ENCODE peak calls at places on chromosome 20, in six cellular contexts. One of them, this sample, is unnamed.

GRCh38 chr20:5474646-5475550 is 158.1 kb upstream of the PROKR2 start:
- DNase-seq in IMR-90: no peak
- DNase-seq in HepG2: no peak
- DNase-seq in K562: no peak
- DNase-seq in GM12878: no peak
- DNase-seq in H1: no peak
- DNase-seq in this sample: no peak

GRCh38 chr20:56382696-56383095 is 9.3 kb downstream of the AURKA start:
- DNase-seq in HepG2: no peak
- DNase-seq in H1: no peak
- DNase-seq in IMR-90: no peak
- DNase-seq in GM12878: no peak
- DNase-seq in K562: peak
- DNase-seq in this sample: no peak

GRCh38 chr20:24783631-24784492 is 165.2 kb upstream of the CST7 start:
- DNase-seq in IMR-90: no peak
- DNase-seq in H1: peak
- DNase-seq in K562: no peak
- DNase-seq in HepG2: peak
- DNase-seq in GM12878: peak
- DNase-seq in this sample: peak

GRCh38 chr20:39268566-39268965 is 306.4 kb downstream of the DHX35 start:
- DNase-seq in IMR-90: no peak
- DNase-seq in HepG2: no peak
- DNase-seq in K562: no peak
- DNase-seq in H1: no peak
- DNase-seq in GM12878: no peak
- DNase-seq in this sample: no peak

GRCh38 chr20:4283011-4283410 is 267.7 kb upstream of the RNF24 start:
- DNase-seq in HepG2: no peak
- DNase-seq in K562: no peak
- DNase-seq in H1: no peak
- DNase-seq in IMR-90: no peak
- DNase-seq in GM12878: no peak
- DNase-seq in this sample: no peak

GRCh38 chr20:41177636-41178035 is 40.3 kb downstream of the PLCG1 start:
- DNase-seq in HepG2: no peak
- DNase-seq in GM12878: no peak
- DNase-seq in K562: no peak
- DNase-seq in H1: peak
- DNase-seq in IMR-90: peak
- DNase-seq in this sample: peak

GRCh38 chr20:49381558-49382493 is 100.6 kb downstream of the KCNB1 start:
- DNase-seq in H1: no peak
- DNase-seq in GM12878: no peak
- DNase-seq in IMR-90: peak
- DNase-seq in K562: no peak
- DNase-seq in HepG2: no peak
- DNase-seq in this sample: peak

GRCh38 chr20:24470782-24471582 is 1.6 kb downstream of the SYNDIG1 start:
- DNase-seq in IMR-90: no peak
- DNase-seq in H1: peak
- DNase-seq in K562: no peak
- DNase-seq in GM12878: no peak
- DNase-seq in HepG2: no peak
- DNase-seq in this sample: no peak

GRCh38 chr20:21342656-21343345 is 39.7 kb downstream of the XRN2 start:
- DNase-seq in IMR-90: peak
- DNase-seq in GM12878: no peak
- DNase-seq in HepG2: no peak
- DNase-seq in H1: no peak
- DNase-seq in K562: no peak
- DNase-seq in this sample: no peak

GRCh38 chr20:53794529-53795115 is 201.0 kb upstream of the ZNF217 start:
- DNase-seq in H1: no peak
- DNase-seq in HepG2: no peak
- DNase-seq in GM12878: no peak
- DNase-seq in IMR-90: peak
- DNase-seq in K562: no peak
- DNase-seq in this sample: no peak

GRCh38 chr20:50322703-50323131 is 132.1 kb downstream of the CEBPB start:
- DNase-seq in GM12878: no peak
- DNase-seq in HepG2: no peak
- DNase-seq in IMR-90: no peak
- DNase-seq in K562: no peak
- DNase-seq in H1: no peak
- DNase-seq in this sample: no peak

GRCh38 chr20:4281258-4282055 is 266.1 kb upstream of the RNF24 start:
- DNase-seq in IMR-90: no peak
- DNase-seq in GM12878: no peak
- DNase-seq in H1: no peak
- DNase-seq in HepG2: no peak
- DNase-seq in K562: no peak
- DNase-seq in this sample: no peak

GRCh38 chr20:52060794-52061714 is 130.5 kb downstream of the ZFP64 start:
- DNase-seq in IMR-90: no peak
- DNase-seq in H1: no peak
- DNase-seq in GM12878: no peak
- DNase-seq in HepG2: peak
- DNase-seq in K562: peak
- DNase-seq in this sample: peak

GRCh38 chr20:50798650-50799049 is 3.8 kb downstream of the BCAS4 start:
- DNase-seq in K562: no peak
- DNase-seq in IMR-90: no peak
- DNase-seq in HepG2: peak
- DNase-seq in GM12878: no peak
- DNase-seq in H1: no peak
- DNase-seq in this sample: no peak

GRCh38 chr20:34017610-34018009 is 23.9 kb downstream of the RALY start:
- DNase-seq in H1: no peak
- DNase-seq in K562: no peak
- DNase-seq in IMR-90: peak
- DNase-seq in GM12878: no peak
- DNase-seq in HepG2: no peak
- DNase-seq in this sample: no peak

GRCh38 chr20:39563406-39563805 is 601.3 kb downstream of the DHX35 start:
- DNase-seq in GM12878: peak
- DNase-seq in K562: no peak
- DNase-seq in H1: no peak
- DNase-seq in HepG2: no peak
- DNase-seq in IMR-90: no peak
- DNase-seq in this sample: no peak

GRCh38 chr20:53739799-53740785 is 146.5 kb upstream of the ZNF217 start:
- DNase-seq in GM12878: no peak
- DNase-seq in IMR-90: peak
- DNase-seq in H1: no peak
- DNase-seq in HepG2: no peak
- DNase-seq in K562: peak
- DNase-seq in this sample: no peak

GRCh38 chr20:3814928-3815495 is 5.3 kb upstream of the AP5S1 start:
- DNase-seq in K562: no peak
- DNase-seq in GM12878: no peak
- DNase-seq in H1: no peak
- DNase-seq in IMR-90: no peak
- DNase-seq in HepG2: no peak
- DNase-seq in this sample: no peak

GRCh38 chr20:43691928-43692524 is 25.1 kb downstream of the MYBL2 start:
- DNase-seq in HepG2: peak
- DNase-seq in IMR-90: peak
- DNase-seq in GM12878: no peak
- DNase-seq in K562: peak
- DNase-seq in H1: peak
- DNase-seq in this sample: peak

GRCh38 chr20:41482647-41483552 is 116.3 kb upstream of the EMILIN3 start:
- DNase-seq in HepG2: no peak
- DNase-seq in K562: no peak
- DNase-seq in GM12878: no peak
- DNase-seq in H1: no peak
- DNase-seq in IMR-90: peak
- DNase-seq in this sample: no peak

GRCh38 chr20:25258463-25258805 is 10.5 kb downstream of the PYGB start:
- DNase-seq in H1: peak
- DNase-seq in GM12878: no peak
- DNase-seq in IMR-90: no peak
- DNase-seq in K562: no peak
- DNase-seq in HepG2: no peak
- DNase-seq in this sample: no peak

DNA sequence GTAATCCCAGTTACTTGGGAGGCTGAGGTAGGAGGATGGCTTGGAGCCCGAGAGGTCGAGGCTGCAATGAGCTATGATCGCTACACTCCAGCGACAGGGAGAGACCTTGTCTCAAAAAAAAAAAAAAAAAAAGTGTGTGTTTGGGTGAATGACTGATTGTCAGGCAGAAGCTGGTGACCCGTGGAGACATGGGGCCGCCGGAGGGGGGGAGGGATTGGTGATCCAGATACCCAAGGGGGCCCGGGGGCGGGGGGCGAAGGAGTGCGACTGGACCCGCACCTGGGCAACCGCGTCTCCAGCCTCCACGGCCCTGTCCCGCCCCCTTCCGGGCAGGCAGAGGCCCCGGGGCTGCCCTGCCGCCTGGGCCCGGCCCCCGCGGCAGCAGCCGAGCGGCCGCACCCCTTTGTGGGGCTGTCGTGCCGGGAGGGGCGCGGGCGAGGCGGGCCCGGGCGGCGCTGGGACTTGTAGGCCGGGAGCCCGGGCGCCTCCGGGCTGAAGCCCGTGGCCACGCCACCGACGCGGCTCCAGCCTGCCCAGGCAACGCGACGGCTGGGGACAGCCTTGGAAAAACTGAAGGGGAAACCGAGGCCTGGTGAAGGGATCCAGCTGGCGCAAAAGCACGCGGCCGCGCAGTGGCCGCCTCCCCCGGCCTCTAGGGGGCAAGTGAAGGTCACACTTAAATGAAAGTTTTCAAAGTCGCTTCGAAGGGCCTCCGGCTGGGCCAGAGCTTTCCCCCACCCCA is 2.1 kb upstream of the RBM38 start:
- DNase-seq in K562: peak
- DNase-seq in H1: peak
- DNase-seq in GM12878: no peak
- DNase-seq in IMR-90: peak
- DNase-seq in HepG2: peak
- DNase-seq in this sample: no peak
- TF ChIP-seq POLR2A in K562: no peak
- TF ChIP-seq POLR2A in H1: no peak
- TF ChIP-seq POLR2A in GM12878: peak
- TF ChIP-seq POLR2A in IMR-90: no peak
- TF ChIP-seq POLR2A in HepG2: peak
- TF ChIP-seq POLR2A in this sample: no peak

DNA sequence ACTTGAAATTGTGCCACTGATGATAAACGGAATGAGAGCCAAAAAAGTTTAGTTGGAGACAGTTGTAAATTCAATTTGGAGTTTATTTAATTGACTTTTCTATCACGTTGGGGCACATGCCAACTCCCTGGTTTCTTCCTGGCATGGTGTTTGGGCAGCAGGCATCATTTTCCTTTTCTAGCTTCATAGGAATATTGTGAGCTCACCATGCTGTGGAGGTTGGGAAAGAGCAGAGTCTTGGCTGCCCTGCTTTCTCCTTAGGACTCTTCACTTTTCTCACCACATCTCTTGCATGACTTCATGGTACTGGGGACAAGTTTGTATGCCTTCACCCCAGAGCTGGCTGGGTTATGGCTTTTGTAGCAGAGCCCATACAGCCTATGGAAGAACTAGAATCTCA is 6.4 kb downstream of the SCAND1 start:
- DNase-seq in IMR-90: peak
- DNase-seq in HepG2: no peak
- DNase-seq in GM12878: no peak
- DNase-seq in K562: no peak
- DNase-seq in H1: no peak
- DNase-seq in this sample: no peak
- TF ChIP-seq CEBPB in IMR-90: no peak
- TF ChIP-seq CEBPB in HepG2: no peak
- TF ChIP-seq CEBPB in GM12878: no peak
- TF ChIP-seq CEBPB in K562: no peak
- TF ChIP-seq CEBPB in H1: no peak
- TF ChIP-seq CEBPB in this sample: no peak

GRCh38 chr20:61611401-61611800 is 359.3 kb downstream of the CDH4 start:
- DNase-seq in H1: no peak
- DNase-seq in HepG2: no peak
- DNase-seq in IMR-90: no peak
- DNase-seq in K562: no peak
- DNase-seq in GM12878: no peak
- DNase-seq in this sample: no peak
- TF ChIP-seq USF2 in H1: no peak
- TF ChIP-seq USF2 in HepG2: no peak
- TF ChIP-seq USF2 in IMR-90: no peak
- TF ChIP-seq USF2 in K562: no peak
- TF ChIP-seq USF2 in GM12878: no peak
- TF ChIP-seq USF2 in this sample: no peak

GRCh38 chr20:23108871-23109270 is 22.7 kb upstream of the CD93 start:
- DNase-seq in GM12878: no peak
- DNase-seq in H1: no peak
- DNase-seq in K562: no peak
- DNase-seq in IMR-90: no peak
- DNase-seq in HepG2: no peak
- DNase-seq in this sample: no peak

GRCh38 chr20:23103284-23104018 is 17.3 kb upstream of the CD93 start:
- DNase-seq in GM12878: no peak
- DNase-seq in K562: no peak
- DNase-seq in IMR-90: no peak
- DNase-seq in HepG2: no peak
- DNase-seq in H1: no peak
- DNase-seq in this sample: no peak

GRCh38 chr20:23101696-23102095 is 15.6 kb upstream of the CD93 start:
- DNase-seq in HepG2: no peak
- DNase-seq in H1: no peak
- DNase-seq in IMR-90: no peak
- DNase-seq in GM12878: no peak
- DNase-seq in K562: no peak
- DNase-seq in this sample: no peak

GRCh38 chr20:23105193-23105592 is 19.1 kb upstream of the CD93 start:
- DNase-seq in IMR-90: no peak
- DNase-seq in HepG2: no peak
- DNase-seq in H1: no peak
- DNase-seq in GM12878: no peak
- DNase-seq in K562: no peak
- DNase-seq in this sample: no peak

GRCh38 chr20:23106271-23106851 is 20.2 kb upstream of the CD93 start:
- DNase-seq in IMR-90: peak
- DNase-seq in GM12878: no peak
- DNase-seq in HepG2: no peak
- DNase-seq in H1: no peak
- DNase-seq in K562: no peak
- DNase-seq in this sample: no peak
- TF ChIP-seq POLR2A in IMR-90: no peak
- TF ChIP-seq POLR2A in GM12878: no peak
- TF ChIP-seq POLR2A in HepG2: no peak
- TF ChIP-seq POLR2A in H1: no peak
- TF ChIP-seq POLR2A in K562: no peak
- TF ChIP-seq POLR2A in this sample: no peak

GRCh38 chr20:14219801-14220461 is 117.5 kb downstream of the FLRT3 start:
- DNase-seq in K562: no peak
- DNase-seq in HepG2: no peak
- DNase-seq in GM12878: no peak
- DNase-seq in IMR-90: no peak
- DNase-seq in H1: no peak
- DNase-seq in this sample: peak
- TF ChIP-seq CEBPB in K562: no peak
- TF ChIP-seq CEBPB in HepG2: no peak
- TF ChIP-seq CEBPB in GM12878: no peak
- TF ChIP-seq CEBPB in IMR-90: no peak
- TF ChIP-seq CEBPB in H1: no peak
- TF ChIP-seq CEBPB in this sample: no peak